ENCODE peak calls at places on chromosomes 16 and 17, in six cellular contexts. I is esophagus muscularis mucosa, P is A549, S is GM12878, M is suprapubic skin, K is SK-N-SH. O is an unnamed sample.

GRCh38 chr16:67800252-67801046 is 5.9 kb downstream of the RANBP10 start:
- DNase-seq in S (no peak), P (no peak), I (no peak), K (no peak), M (no peak), O (no peak)

GRCh38 chr16:4882633-4883285 is 35.5 kb downstream of the UBN1 start:
- DNase-seq in K (peak), I (no peak), M (no peak), P (no peak), S (no peak), O (no peak)

GRCh38 chr16:78778724-78779004 is 679.2 kb downstream of the WWOX start:
- DNase-seq in K (no peak), S (no peak), I (no peak), P (no peak), M (no peak), O (no peak)

GRCh38 chr17:50774225-50774803 is 7.0 kb upstream of the ANKRD40CL start:
- DNase-seq in K (no peak), I (no peak), M (no peak), S (no peak), P (no peak), O (no peak)

GRCh38 chr16:87361916-87362619 is 21.5 kb downstream of the FBXO31 start:
- DNase-seq in I (no peak), P (no peak), K (no peak), M (no peak), S (no peak), O (no peak)

GRCh38 chr17:35372846-35373531 is 432 bp downstream of the SLFN11 start:
- DNase-seq in M (no peak), I (no peak), P (peak), K (peak), S (no peak), O (peak)

GRCh38 chr17:61245706-61246135 is 153.9 kb upstream of the TBX2 start:
- DNase-seq in P (no peak), I (no peak), M (no peak), S (no peak), K (no peak), O (no peak)

GRCh38 chr16:17404903-17405691 is 65.7 kb downstream of the XYLT1 start:
- DNase-seq in I (peak), P (no peak), M (peak), K (peak), S (no peak), O (peak)

GRCh38 chr16:30541502-30542329 is 7.1 kb upstream of the ZNF747 start:
- DNase-seq in I (no peak), S (no peak), P (no peak), M (no peak), K (no peak), O (no peak)

GRCh38 chr17:78722101-78722761 is 59.8 kb downstream of the CYTH1 start:
- DNase-seq in I (no peak), S (no peak), K (peak), P (no peak), M (no peak), O (no peak)

GRCh38 chr17:81865358-81865732 is 5.0 kb upstream of the P4HB start:
- DNase-seq in K (no peak), M (no peak), S (no peak), P (no peak), I (no peak), O (no peak)

GRCh38 chr17:79305831-79306687 is 231.4 kb downstream of the ENGASE start:
- DNase-seq in M (no peak), K (peak), S (no peak), I (no peak), P (no peak), O (peak)

GRCh38 chr17:81509687-81510523 is 2.7 kb downstream of the ACTG1 start:
- DNase-seq in S (no peak), K (no peak), I (no peak), P (no peak), M (no peak), O (no peak)

GRCh38 chr16:71637398-71637797 is 11.4 kb downstream of the MARVELD3 start:
- DNase-seq in P (no peak), M (no peak), I (no peak), K (no peak), S (no peak), O (no peak)

GRCh38 chr17:69716571-69716970 is 302.1 kb downstream of the MAP2K6 start:
- DNase-seq in I (no peak), S (no peak), M (no peak), K (no peak), P (no peak), O (no peak)

GRCh38 chr17:28406478-28406824 is 439 bp upstream of the SLC46A1 start:
- DNase-seq in M (no peak), I (no peak), P (no peak), K (peak), S (no peak), O (no peak)

GRCh38 chr16:397736-398332 is 835 bp downstream of the NME4 start:
- DNase-seq in P (peak), M (peak), K (peak), I (no peak), S (no peak), O (peak)

GRCh38 chr17:76561799-76562268 is 22.0 kb downstream of the PRCD start:
- DNase-seq in M (no peak), I (no peak), K (no peak), S (no peak), P (no peak), O (no peak)

GRCh38 chr17:30433514-30433913 is 43.7 kb upstream of the GOSR1 start:
- DNase-seq in K (no peak), P (peak), S (no peak), M (no peak), I (no peak), O (no peak)

GRCh38 chr17:10429416-10430045 is 7.8 kb upstream of the MYH8 start:
- DNase-seq in K (no peak), M (no peak), S (no peak), I (no peak), P (no peak), O (no peak)

DNA sequence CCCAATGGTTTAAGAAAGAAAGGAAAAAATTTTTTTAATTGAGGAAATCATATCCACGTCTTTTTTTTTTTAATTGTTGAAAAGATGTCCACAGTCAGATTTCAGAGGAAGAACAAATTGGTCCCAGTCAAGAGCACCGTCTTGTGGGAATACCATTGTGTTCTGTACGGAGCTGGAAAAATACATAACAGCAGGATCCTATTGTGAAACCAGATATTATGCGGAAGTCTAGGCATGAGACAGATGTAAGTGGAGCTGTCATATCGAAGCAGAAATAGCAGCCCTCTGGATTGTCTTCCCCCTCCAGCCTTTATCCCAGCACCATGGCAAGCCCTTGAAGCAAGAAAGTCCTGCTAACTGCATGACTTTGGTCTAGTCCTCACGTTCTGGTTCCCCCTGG is 391.6 kb upstream of the ASIC2 start:
- DNase-seq in I (no peak), P (no peak), M (no peak), S (no peak), K (no peak), O (no peak)
- TF ChIP-seq EP300 in I (no peak), P (no peak), M (no peak), S (no peak), K (no peak), O (no peak)

DNA sequence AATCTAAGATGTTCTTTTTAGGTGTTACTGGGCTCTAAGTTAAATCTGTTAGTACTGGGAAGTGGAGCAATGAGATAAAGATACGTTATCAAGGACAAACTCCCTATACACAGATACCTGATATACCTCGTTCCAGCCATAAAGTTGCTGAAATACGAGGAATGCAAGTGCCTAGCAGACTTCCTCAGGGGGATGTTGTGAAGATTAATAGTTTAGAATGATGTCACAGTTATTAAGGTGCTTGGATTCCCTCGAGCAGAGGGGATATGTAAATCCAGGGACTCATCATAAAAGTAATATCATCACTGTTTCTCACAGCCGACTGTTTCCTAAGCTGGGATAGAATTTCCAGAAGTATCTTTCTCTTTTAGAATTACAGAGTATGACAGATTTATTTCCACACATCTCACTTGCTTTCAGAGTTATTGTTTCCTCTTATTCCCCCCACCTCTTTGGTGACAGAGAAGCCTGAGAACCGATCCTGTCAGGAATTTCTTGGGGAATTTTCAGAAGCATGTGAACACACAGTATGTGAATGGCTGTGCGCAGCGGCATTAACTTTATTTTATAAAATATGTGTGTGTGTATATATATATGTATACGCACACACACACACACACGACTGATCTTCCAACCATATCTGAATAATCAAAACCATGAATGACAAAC is 28.5 kb upstream of the ZFHX3 start:
- DNase-seq in K (no peak), I (no peak), M (no peak), S (no peak), P (no peak), O (no peak)
- TF ChIP-seq EP300 in K (no peak), I (no peak), M (no peak), S (no peak), P (no peak), O (no peak)

GRCh38 chr17:8398980-8399379 is 1.4 kb upstream of the RNF222 start:
- DNase-seq in P (no peak), K (no peak), M (no peak), S (no peak), I (no peak), O (no peak)
- TF ChIP-seq EP300 in P (no peak), K (no peak), M (no peak), S (no peak), I (no peak), O (no peak)

GRCh38 chr17:4201231-4201630 is 58.2 kb downstream of the CYB5D2 start:
- DNase-seq in I (no peak), P (no peak), K (no peak), S (no peak), M (no peak), O (no peak)
- TF ChIP-seq EP300 in I (no peak), P (no peak), K (no peak), S (no peak), M (no peak), O (no peak)

GRCh38 chr17:63419949-63420867 is 25.9 kb downstream of the CYB561 start:
- DNase-seq in K (no peak), M (no peak), S (no peak), I (no peak), P (no peak), O (no peak)

GRCh38 chr17:63423251-63423950 is 22.7 kb downstream of the CYB561 start:
- DNase-seq in K (no peak), P (no peak), M (no peak), S (no peak), I (no peak), O (no peak)

GRCh38 chr17:63420868-63421680 is 25.0 kb downstream of the CYB561 start:
- DNase-seq in I (no peak), M (no peak), P (no peak), S (no peak), K (no peak), O (no peak)

GRCh38 chr17:63423963-63424362 is 22.1 kb downstream of the CYB561 start:
- DNase-seq in I (no peak), K (no peak), M (no peak), S (no peak), P (no peak), O (no peak)

GRCh38 chr17:63421681-63422645 is 24.1 kb downstream of the CYB561 start:
- DNase-seq in P (no peak), S (no peak), K (no peak), M (no peak), I (no peak), O (no peak)
- TF ChIP-seq EP300 in P (no peak), S (no peak), K (no peak), M (no peak), I (no peak), O (no peak)

GRCh38 chr17:72392056-72393010 is 271.5 kb downstream of the SOX9 start:
- DNase-seq in M (peak), P (no peak), I (no peak), K (no peak), S (peak), O (no peak)
- TF ChIP-seq EP300 in M (no peak), P (peak), I (no peak), K (no peak), S (no peak), O (no peak)

GRCh38 chr17:40456396-40456951 is 13.2 kb downstream of the IGFBP4 start:
- DNase-seq in P (no peak), I (no peak), S (no peak), K (no peak), M (no peak), O (no peak)
- TF ChIP-seq EP300 in P (no peak), I (no peak), S (no peak), K (no peak), M (no peak), O (no peak)

GRCh38 chr17:5819921-5820685 is 235.8 kb upstream of the NLRP1 start:
- DNase-seq in K (no peak), S (no peak), I (peak), M (no peak), P (no peak), O (no peak)

GRCh38 chr17:5822281-5823060 is 238.2 kb upstream of the NLRP1 start:
- DNase-seq in M (no peak), K (no peak), I (no peak), P (no peak), S (no peak), O (no peak)

GRCh38 chr17:5821813-5822212 is 237.5 kb upstream of the NLRP1 start:
- DNase-seq in K (no peak), P (no peak), M (no peak), I (no peak), S (no peak), O (no peak)

GRCh38 chr17:5819396-5819795 is 235.1 kb upstream of the NLRP1 start:
- DNase-seq in S (no peak), K (no peak), I (peak), M (no peak), P (no peak), O (no peak)

GRCh38 chr17:5821057-5821456 is 236.7 kb upstream of the NLRP1 start:
- DNase-seq in I (peak), K (no peak), M (no peak), S (no peak), P (no peak), O (no peak)
- TF ChIP-seq EP300 in I (no peak), K (no peak), M (no peak), S (no peak), P (no peak), O (no peak)

DNA sequence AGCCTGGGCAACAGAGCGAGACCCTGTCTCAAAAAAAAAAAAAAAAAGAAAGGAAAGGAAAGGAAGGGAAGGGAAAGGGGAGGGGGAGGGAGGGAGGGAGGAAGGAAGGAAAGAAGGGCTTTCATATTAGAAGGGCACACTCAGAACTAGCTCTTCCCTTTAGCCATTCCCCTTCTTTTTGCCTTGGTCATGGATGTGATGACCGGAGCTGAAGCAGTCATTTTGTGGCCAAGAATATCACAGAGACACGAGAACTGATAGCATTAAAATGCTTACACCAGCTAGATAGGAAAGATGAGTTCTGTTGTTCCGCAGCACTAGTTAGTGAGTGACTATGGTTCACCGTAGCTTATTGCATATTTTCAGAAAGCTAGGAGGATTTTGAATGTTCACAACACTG is 32.8 kb upstream of the TNRC6A start:
- DNase-seq in I (no peak), M (no peak), S (no peak), P (no peak), K (no peak), O (no peak)
- TF ChIP-seq EP300 in I (no peak), M (no peak), S (no peak), P (no peak), K (no peak), O (no peak)

GRCh38 chr16:19735074-19735867 is 17.2 kb downstream of the IQCK start:
- DNase-seq in K (no peak), P (no peak), M (no peak), S (no peak), I (no peak), O (no peak)

GRCh38 chr16:19737306-19737975 is 19.4 kb downstream of the IQCK start:
- DNase-seq in I (no peak), M (no peak), S (no peak), P (no peak), K (no peak), O (no peak)

GRCh38 chr16:19728636-19728965 is 10.5 kb downstream of the IQCK start:
- DNase-seq in M (no peak), S (no peak), I (no peak), P (no peak), K (no peak), O (no peak)

DNA sequence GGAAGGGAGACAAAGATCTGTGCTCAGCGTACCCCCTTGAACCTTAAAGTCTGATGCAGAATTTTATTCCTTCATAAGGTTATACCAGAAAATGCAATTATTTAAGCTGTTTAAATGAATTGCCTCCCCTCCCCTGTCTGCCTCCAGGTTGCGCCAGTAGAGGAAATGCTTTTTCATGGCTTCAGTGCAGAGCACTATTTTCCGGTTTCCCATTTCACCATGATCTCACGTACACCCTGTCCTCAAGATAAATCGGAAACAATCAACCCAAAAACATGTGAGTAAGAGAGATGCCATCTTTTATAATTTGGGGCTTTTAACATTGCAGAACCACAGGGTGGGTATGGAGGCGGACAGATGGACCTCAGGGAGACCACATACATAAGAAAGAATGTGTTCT is 15.5 kb downstream of the IQCK start:
- DNase-seq in I (no peak), S (no peak), M (no peak), K (no peak), P (no peak), O (no peak)
- TF ChIP-seq EP300 in I (no peak), S (no peak), M (no peak), K (no peak), P (no peak), O (no peak)

O was measured in ovary.